ENCODE peak calls at places on chromosomes 16 and 17, in eight cellular contexts. O is heart right ventricle, E is upper lobe of left lung, U is A673, X is H9, V is body of pancreas, P is stomach, B is sigmoid colon. A is an unnamed sample.

GRCh38 chr16:68636064-68636551 is 9.0 kb upstream of the CDH3 start:
- DNase-seq in X (no peak), P (peak; percentile 53), O (no peak), E (no peak), U (no peak), B (no peak), V (no peak), A (no peak)

GRCh38 chr17:79842656-79843474 is 3.6 kb upstream of the CBX4 start:
- DNase-seq in B (no peak), E (no peak), V (no peak), X (no peak), P (no peak), U (peak; percentile 70), O (no peak), A (peak; percentile 47)

GRCh38 chr17:61461967-61462733 is 9.9 kb downstream of the TBX4 start:
- DNase-seq in E (peak; percentile 3), V (no peak), X (peak; percentile 55), P (no peak), B (peak; percentile 56), O (no peak), U (no peak), A (no peak)

GRCh38 chr17:75625813-75626486 is 7.3 kb upstream of the SMIM5 start:
- DNase-seq in U (peak; percentile 44), B (no peak), P (no peak), O (no peak), V (peak; percentile 29), X (peak; percentile 87), E (no peak), A (no peak)

GRCh38 chr17:34578016-34578415 is 1.4 kb upstream of the TMEM132E start:
- DNase-seq in P (no peak), O (no peak), V (no peak), U (no peak), E (no peak), B (no peak), X (peak; percentile 62), A (no peak)

GRCh38 chr16:25148568-25149215 is 37.1 kb downstream of the LCMT1 start:
- DNase-seq in P (no peak), O (no peak), B (no peak), U (no peak), V (no peak), X (peak; percentile 40), E (no peak), A (no peak)

GRCh38 chr17:68533887-68534700 is 21.9 kb downstream of the PRKAR1A start:
- DNase-seq in O (no peak), V (no peak), E (no peak), B (no peak), X (no peak), U (peak; percentile 40), P (no peak), A (no peak)

GRCh38 chr17:20170085-20170484 is 160.9 kb downstream of the SPECC1 start:
- DNase-seq in P (no peak), B (no peak), U (no peak), X (no peak), V (no peak), E (no peak), O (no peak), A (no peak)

GRCh38 chr17:40548491-40548981 is 16.7 kb downstream of the CCR7 start:
- DNase-seq in X (peak; percentile 25), V (no peak), B (no peak), U (no peak), O (no peak), E (no peak), P (peak; percentile 9), A (no peak)

GRCh38 chr17:57570740-57571344 is 174.3 kb downstream of the CCDC182 start:
- DNase-seq in O (no peak), U (no peak), X (no peak), E (no peak), V (no peak), P (no peak), B (no peak), A (no peak)

GRCh38 chr17:81045590-81046095 is 10.7 kb downstream of the BAIAP2 start:
- DNase-seq in E (no peak), U (no peak), P (no peak), V (no peak), B (no peak), X (no peak), O (no peak), A (peak; percentile 42)
- H3K4me1 ChIP-seq in E (peaks cover 92% of the 10 kb centered on the region), U (peaks cover 20% of the 10 kb centered on the region), P (peaks cover 87% of the 10 kb centered on the region), V (peaks cover 36% of the 10 kb centered on the region), B (no peaks in the 10 kb centered on the region), X (no peaks in the 10 kb centered on the region), O (peaks cover 78% of the 10 kb centered on the region), A (peaks cover 23% of the 10 kb centered on the region)

GRCh38 chr17:12512712-12513355 is 152.9 kb upstream of the MYOCD start:
- DNase-seq in U (peak; percentile 38), E (no peak), P (no peak), X (no peak), O (no peak), V (no peak), B (no peak), A (no peak)

GRCh38 chr17:12510535-12510934 is 155.2 kb upstream of the MYOCD start:
- DNase-seq in U (no peak), P (no peak), E (no peak), V (no peak), B (no peak), O (no peak), X (no peak), A (no peak)

GRCh38 chr17:12509836-12510235 is 155.9 kb upstream of the MYOCD start:
- DNase-seq in E (no peak), U (no peak), O (no peak), P (no peak), V (no peak), B (no peak), X (no peak), A (no peak)

GRCh38 chr17:12507046-12507445 is 158.6 kb upstream of the MYOCD start:
- DNase-seq in U (no peak), O (no peak), E (no peak), B (no peak), V (no peak), X (no peak), P (no peak), A (no peak)
- H3K4me1 ChIP-seq in U (no peaks in the 10 kb centered on the region), O (no peaks in the 10 kb centered on the region), E (no peaks in the 10 kb centered on the region), B (no peaks in the 10 kb centered on the region), V (no peaks in the 10 kb centered on the region), X (no peaks in the 10 kb centered on the region), P (no peaks in the 10 kb centered on the region), A (no peaks in the 10 kb centered on the region)

DNA sequence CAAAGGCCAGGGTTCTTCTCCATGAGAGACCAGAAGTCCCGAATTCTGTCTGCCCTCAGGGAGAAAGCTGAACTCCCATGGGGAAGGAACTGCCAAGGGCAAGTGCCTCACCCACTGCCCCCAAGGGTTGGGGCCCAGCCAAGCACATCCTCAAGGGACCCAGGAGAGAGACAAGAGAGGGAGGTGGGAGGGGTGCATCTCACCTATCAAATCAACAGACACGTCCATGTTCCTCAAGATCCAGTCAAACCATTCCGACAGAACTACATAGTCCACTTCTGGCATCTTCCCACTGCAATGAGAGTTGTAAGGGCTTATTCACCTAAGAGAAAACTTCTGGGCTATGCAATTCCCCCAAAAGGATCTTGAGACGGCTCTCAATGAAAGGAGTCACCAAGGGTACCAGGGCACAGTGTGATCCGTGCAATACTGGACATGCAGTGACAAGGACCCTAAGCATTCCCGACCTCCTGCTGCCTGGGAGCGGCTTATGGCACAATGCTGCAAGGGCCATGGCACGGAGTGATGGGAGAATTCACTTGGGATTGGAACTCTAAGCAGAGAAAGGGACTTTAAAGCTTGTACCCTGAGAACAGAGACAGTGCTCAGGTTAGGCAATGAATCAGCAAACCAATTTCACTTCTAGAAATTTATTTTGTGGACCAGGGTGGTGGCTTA is 32.2 kb downstream of the TK2 start:
- DNase-seq in V (peak; percentile 34), P (no peak), X (no peak), E (no peak), B (no peak), O (no peak), U (no peak), A (peak; percentile 58)
- H3K4me1 ChIP-seq in V (peaks cover 44% of the 10 kb centered on the region), P (peaks cover 58% of the 10 kb centered on the region), X (peaks cover 3% of the 10 kb centered on the region), E (peaks cover 83% of the 10 kb centered on the region), B (no peaks in the 10 kb centered on the region), O (peaks cover 42% of the 10 kb centered on the region), U (peaks cover 11% of the 10 kb centered on the region), A (peaks cover 24% of the 10 kb centered on the region)

GRCh38 chr17:43721537-43722268 is 36.9 kb downstream of the SOST start:
- DNase-seq in X (no peak), P (no peak), B (no peak), U (no peak), V (no peak), O (no peak), E (no peak), A (no peak)
- H3K4me1 ChIP-seq in X (no peaks in the 10 kb centered on the region), P (no peaks in the 10 kb centered on the region), B (no peaks in the 10 kb centered on the region), U (no peaks in the 10 kb centered on the region), V (peaks cover 42% of the 10 kb centered on the region), O (peaks cover 7% of the 10 kb centered on the region), E (peaks cover 3% of the 10 kb centered on the region), A (no peaks in the 10 kb centered on the region)

GRCh38 chr17:1941241-1942065 is 83.7 kb downstream of the RTN4RL1 start:
- DNase-seq in X (peak; percentile 28), E (no peak), U (no peak), O (no peak), P (no peak), V (no peak), B (no peak), A (no peak)

GRCh38 chr17:1940810-1941185 is 84.3 kb downstream of the RTN4RL1 start:
- DNase-seq in E (no peak), X (peak; percentile 25), P (no peak), U (no peak), V (no peak), B (no peak), O (no peak), A (no peak)

GRCh38 chr17:1942066-1942365 is 83.1 kb downstream of the RTN4RL1 start:
- DNase-seq in B (no peak), V (no peak), E (no peak), O (no peak), P (no peak), X (no peak), U (no peak), A (no peak)

GRCh38 chr17:1943432-1943802 is 81.7 kb downstream of the RTN4RL1 start:
- DNase-seq in B (no peak), U (no peak), P (no peak), V (no peak), X (no peak), O (no peak), E (no peak), A (no peak)

GRCh38 chr17:1942666-1943431 is 82.3 kb downstream of the RTN4RL1 start:
- DNase-seq in O (no peak), E (no peak), V (no peak), X (peak; percentile 30), B (no peak), U (no peak), P (no peak), A (no peak)
- H3K4me1 ChIP-seq in O (peaks cover 6% of the 10 kb centered on the region), E (no peaks in the 10 kb centered on the region), V (no peaks in the 10 kb centered on the region), X (no peaks in the 10 kb centered on the region), B (no peaks in the 10 kb centered on the region), U (peaks cover 31% of the 10 kb centered on the region), P (no peaks in the 10 kb centered on the region), A (no peaks in the 10 kb centered on the region)

GRCh38 chr17:70071620-70072019 is 3.4 kb upstream of the KCNJ16 start:
- DNase-seq in P (no peak), B (no peak), U (no peak), O (no peak), E (no peak), X (no peak), V (no peak), A (no peak)
- H3K4me1 ChIP-seq in P (peaks cover 9% of the 10 kb centered on the region), B (no peaks in the 10 kb centered on the region), U (no peaks in the 10 kb centered on the region), O (no peaks in the 10 kb centered on the region), E (no peaks in the 10 kb centered on the region), X (no peaks in the 10 kb centered on the region), V (peaks cover 16% of the 10 kb centered on the region), A (peaks cover 15% of the 10 kb centered on the region)

A was measured in mucosa of descending colon.